ENCODE peak calls at places on chromosomes 4 and X, in four cellular contexts. S, Y, L and X are unnamed samples.

GRCh38 chr4:1495416-1496115 is 89.3 kb upstream of the NKX1-1 start:
- DNase-seq in Y (no peak), L (no peak), S (no peak), X (no peak)

GRCh38 chr4:43330288-43330687 is 437.8 kb downstream of the GRXCR1 start:
- DNase-seq in Y (no peak), S (no peak), L (no peak), X (no peak)

GRCh38 chr4:70721747-70722146 is at the start of gene RUFY3:
- DNase-seq in L (no peak), S (no peak), Y (no peak), X (no peak)

GRCh38 chr4:113125418-113125817 is 76.0 kb downstream of the ANK2 start:
- DNase-seq in Y (no peak), L (no peak), S (no peak), X (no peak)

GRCh38 chrX:8845060-8845459 is 43.9 kb upstream of the FAM9A start:
- DNase-seq in L (no peak), S (no peak), Y (no peak), X (no peak)

GRCh38 chr4:180665994-180666818 is 1577.0 kb upstream of the TENM3 start:
- DNase-seq in S (peak), Y (no peak), L (no peak), X (no peak)

GRCh38 chr4:155430895-155431467 is 54.2 kb upstream of the MAP9 start:
- DNase-seq in S (no peak), Y (no peak), L (no peak), X (no peak)

GRCh38 chr4:100986360-100986868 is 360.9 kb downstream of the PPP3CA start:
- DNase-seq in L (no peak), Y (no peak), S (no peak), X (no peak)

GRCh38 chrX:46628406-46629371 is 55.1 kb downstream of the CHST7 start:
- DNase-seq in S (no peak), L (peak), Y (no peak), X (peak)

GRCh38 chr4:189081831-189082230 is 858.8 kb upstream of the FRG1 start:
- DNase-seq in S (no peak), L (no peak), Y (no peak), X (no peak)

GRCh38 chrX:150575415-150575814 is 7.0 kb downstream of the MTM1 start:
- DNase-seq in Y (no peak), L (peak), S (no peak), X (no peak)

GRCh38 chrX:111652719-111653118 is 28.3 kb upstream of the ALG13 start:
- DNase-seq in S (no peak), Y (no peak), L (no peak), X (no peak)

GRCh38 chr4:83644677-83645639 is 109.0 kb downstream of the GPAT3 start:
- DNase-seq in S (peak), Y (no peak), L (no peak), X (no peak)

GRCh38 chr4:82780398-82781231 is 18.0 kb downstream of the SCD5 start:
- DNase-seq in Y (peak), S (no peak), L (peak), X (no peak)

GRCh38 chrX:48474581-48474980 is 1.4 kb upstream of the FTSJ1 start:
- DNase-seq in Y (no peak), L (no peak), S (no peak), X (no peak)

GRCh38 chrX:11953615-11954014 is 184.7 kb upstream of the FRMPD4 start:
- DNase-seq in S (no peak), Y (no peak), L (no peak), X (no peak)

GRCh38 chr4:48896845-48897244 is 9.7 kb downstream of the OCIAD2 start:
- DNase-seq in S (no peak), L (no peak), Y (no peak), X (no peak)

GRCh38 chr4:57426779-57427395 is 316.7 kb upstream of the IGFBP7 start:
- DNase-seq in S (peak), Y (peak), L (peak), X (no peak)

GRCh38 chr4:94577136-94577535 is 125.4 kb downstream of the PDLIM5 start:
- DNase-seq in Y (no peak), S (no peak), L (no peak), X (no peak)

GRCh38 chr4:1910643-1911042 is 39.5 kb downstream of the NSD2 start:
- DNase-seq in Y (no peak), S (peak), L (no peak), X (no peak)

GRCh38 chr4:67721317-67721769 is 20.4 kb upstream of the UBA6 start:
- DNase-seq in L (no peak), S (no peak), Y (no peak), X (no peak)

GRCh38 chrX:24395775-24396174 is 35.3 kb downstream of the SUPT20HL1 start:
- DNase-seq in S (peak), L (peak), Y (peak), X (no peak)

GRCh38 chrX:110219920-110220319 is 98.0 kb downstream of the AMMECR1 start:
- DNase-seq in L (no peak), Y (no peak), S (no peak), X (no peak)

GRCh38 chr4:26235500-26235899 is 85.3 kb upstream of the RBPJ start:
- DNase-seq in S (no peak), Y (no peak), L (peak), X (no peak)

GRCh38 chr4:7806724-7807123 is 132.9 kb downstream of the AFAP1 start:
- DNase-seq in L (no peak), S (no peak), Y (no peak), X (no peak)

GRCh38 chrX:29690061-29690460 is 525.3 kb upstream of the MAGEB2 start:
- DNase-seq in Y (no peak), L (no peak), S (no peak), X (no peak)

GRCh38 chr4:90126805-90127204 is 389 bp upstream of the CCSER1 start:
- DNase-seq in Y (no peak), S (no peak), L (no peak), X (no peak)

GRCh38 chrX:153637121-153638040 is 9.6 kb upstream of the DUSP9 start:
- DNase-seq in Y (no peak), L (no peak), S (no peak), X (no peak)

GRCh38 chrX:46575991-46576392 is 2.4 kb downstream of the CHST7 start:
- DNase-seq in Y (no peak), S (no peak), L (peak), X (no peak)

GRCh38 chr4:158771776-158772175 is 3.0 kb downstream of the FNIP2 start:
- DNase-seq in S (no peak), Y (no peak), L (no peak), X (no peak)

GRCh38 chr4:172061204-172061603 is 248.0 kb downstream of the GALNTL6 start:
- DNase-seq in S (no peak), Y (no peak), L (no peak), X (no peak)

GRCh38 chr4:118760493-118760892 is 75.3 kb downstream of the METTL14 start:
- DNase-seq in L (no peak), Y (no peak), S (no peak), X (no peak)

GRCh38 chr4:6208416-6208815 is 8.1 kb upstream of the JAKMIP1 start:
- DNase-seq in Y (no peak), S (no peak), L (no peak), X (no peak)

GRCh38 chr4:71732706-71733105 is 51.2 kb downstream of the GC start:
- DNase-seq in S (peak), Y (no peak), L (no peak), X (no peak)

GRCh38 chrX:22383988-22384387 is 111.3 kb downstream of the CBLL2 start:
- DNase-seq in Y (no peak), L (no peak), S (no peak), X (no peak)

GRCh38 chr4:3786196-3786869 is 20.1 kb downstream of the ADRA2C start:
- DNase-seq in S (no peak), L (no peak), Y (no peak), X (no peak)

GRCh38 chr4:41644288-41644914 is 104.1 kb downstream of the PHOX2B start:
- DNase-seq in S (peak), Y (peak), L (peak), X (no peak)

GRCh38 chrX:54208531-54208930 is 25.5 kb upstream of the FAM120C start:
- DNase-seq in Y (no peak), L (no peak), S (no peak), X (no peak)

GRCh38 chrX:40410859-40411258 is 169.9 kb upstream of the ATP6AP2 start:
- DNase-seq in L (no peak), S (no peak), Y (no peak), X (no peak)

GRCh38 chrX:40415675-40416074 is 165.1 kb upstream of the ATP6AP2 start:
- DNase-seq in L (no peak), Y (no peak), S (no peak), X (no peak)

GRCh38 chrX:40414335-40414734 is 166.4 kb upstream of the ATP6AP2 start:
- DNase-seq in Y (no peak), S (no peak), L (no peak), X (no peak)

GRCh38 chrX:40406330-40406859 is 174.4 kb upstream of the ATP6AP2 start:
- DNase-seq in S (no peak), Y (no peak), L (no peak), X (no peak)

GRCh38 chrX:40411350-40412111 is 169.2 kb upstream of the ATP6AP2 start:
- DNase-seq in L (no peak), Y (no peak), S (peak), X (no peak)
- TF ChIP-seq CTCF in L (no peak), Y (no peak), S (peak), X (no peak)

GRCh38 chr4:85968945-85969830 is 390.7 kb downstream of the MAPK10 start:
- DNase-seq in L (no peak), Y (no peak), S (no peak), X (no peak)
- TF ChIP-seq CTCF in L (no peak), Y (peak), S (peak), X (no peak)

DNA sequence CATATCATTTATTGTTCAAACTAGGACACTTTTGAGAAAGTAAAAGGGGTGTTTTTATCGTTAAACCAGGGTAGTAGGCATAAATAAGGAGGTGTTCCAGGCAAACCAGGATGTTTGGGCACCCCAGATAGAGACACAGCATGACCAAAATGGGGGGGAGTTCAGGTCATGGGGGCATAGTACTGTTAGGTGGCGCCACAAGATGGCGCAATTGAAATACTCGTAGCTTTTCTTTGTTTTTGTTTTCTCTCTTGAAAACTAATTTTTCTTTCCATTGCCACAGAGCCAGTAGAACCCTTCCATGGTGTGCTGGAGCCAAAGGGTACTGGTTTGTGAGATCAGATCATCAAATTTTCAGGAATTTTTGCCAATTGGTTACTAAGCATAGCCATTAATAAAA is 283.4 kb downstream of the BCOR start:
- DNase-seq in L (no peak), Y (no peak), S (peak), X (no peak)
- TF ChIP-seq CTCF in L (peak), Y (peak), S (peak), X (no peak)

DNA sequence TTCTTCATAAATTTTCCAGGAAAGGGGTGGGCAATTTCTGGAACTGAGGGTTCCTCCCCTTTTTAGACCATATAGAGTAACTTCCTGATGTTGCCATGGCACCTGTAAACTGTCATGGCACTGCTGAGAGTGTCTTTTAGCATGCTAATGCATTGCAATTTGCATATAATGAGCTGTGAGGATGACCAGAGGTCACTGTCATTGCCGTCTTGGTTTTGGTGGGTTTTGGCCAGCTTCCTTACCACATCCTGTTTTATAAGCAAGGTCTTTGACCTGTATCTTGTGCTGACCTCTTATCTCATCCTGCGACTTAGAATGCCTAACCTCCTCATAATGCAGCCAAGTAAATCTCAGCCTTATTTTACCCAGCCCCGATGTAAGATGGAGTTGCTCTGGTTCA is 577.8 kb downstream of the NLGN4X start:
- DNase-seq in Y (no peak), L (no peak), S (no peak), X (no peak)
- TF ChIP-seq CTCF in Y (no peak), L (no peak), S (no peak), X (no peak)

DNA sequence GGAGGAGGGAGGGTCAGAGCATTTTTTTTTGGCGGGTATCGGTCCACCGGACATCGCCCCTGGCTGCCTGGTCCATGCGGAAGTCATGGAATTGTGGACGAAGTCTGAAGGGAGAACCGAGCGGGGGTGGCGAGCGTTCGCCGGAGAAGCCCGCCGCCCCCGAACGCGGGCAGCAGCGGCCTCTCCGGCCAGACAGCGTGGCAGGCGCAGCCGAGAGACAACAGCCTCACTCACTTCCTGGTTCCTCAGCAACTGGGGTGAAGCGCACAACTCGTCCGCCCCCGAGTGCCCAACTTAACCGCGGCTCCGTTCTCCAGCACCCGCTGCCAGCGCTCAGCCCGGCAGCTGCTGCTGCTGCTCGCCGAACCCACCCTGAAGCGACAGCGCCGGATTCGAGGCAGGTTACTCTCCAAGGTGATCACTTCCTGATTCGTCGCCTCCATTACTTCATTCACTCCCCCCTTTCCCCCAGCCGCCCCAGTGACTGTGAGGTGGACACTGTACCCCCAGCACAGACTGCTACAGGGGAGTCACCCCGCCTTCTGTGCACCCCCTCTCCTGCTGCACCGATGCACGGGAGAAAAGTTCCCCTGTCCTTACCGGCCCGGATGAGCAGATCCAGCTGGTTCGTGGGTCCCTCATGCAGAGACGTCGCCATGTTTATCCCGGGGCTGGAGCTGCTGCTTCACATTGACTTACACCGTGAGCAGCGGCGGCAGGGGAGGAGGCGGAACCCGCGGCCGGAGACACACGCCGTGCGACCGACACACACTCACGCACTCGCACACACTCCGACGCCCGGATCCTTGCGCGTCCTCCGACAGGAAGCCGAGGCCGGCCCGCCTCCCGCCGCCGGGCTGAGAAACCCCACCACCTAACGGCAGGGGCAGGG is 68.2 kb downstream of the NOCT start:
- DNase-seq in Y (peak), S (peak), L (peak), X (peak)
- TF ChIP-seq CTCF in Y (no peak), S (peak), L (peak), X (no peak)

GRCh38 chr4:161256716-161257115 is 907.1 kb downstream of the FSTL5 start:
- DNase-seq in L (no peak), Y (no peak), S (no peak), X (no peak)
- TF ChIP-seq CTCF in L (no peak), Y (no peak), S (no peak), X (no peak)

GRCh38 chr4:99205104-99205979 is 13.7 kb downstream of the ADH6 start:
- DNase-seq in S (no peak), Y (no peak), L (peak), X (no peak)
- TF ChIP-seq CTCF in S (no peak), Y (no peak), L (no peak), X (no peak)